ENCODE peak calls at places on chromosomes 12 and 14, in nine cellular contexts. F is ureter, B is iPS DF 19.7, U is astrocyte of the cerebellum, V is sciatic nerve, E is K562, G is iris pigment epithelial cell, Y is EL, D is NCI-H524. O is an unnamed sample.

GRCh38 chr14:60250318-60251035 is 1.5 kb downstream of the PPM1A start:
- DNase-seq in F (no peak), B (no peak), U (no peak), V (no peak), E (no peak), G (no peak), Y (peak; percentile 18), D (peak; percentile 59), O (peak; percentile 25)

GRCh38 chr14:101927859-101928258 is 36.5 kb upstream of the DYNC1H1 start:
- DNase-seq in F (peak; percentile 72), B (no peak), U (peak; percentile 32), V (peak; percentile 93), E (peak; percentile 83), G (peak; percentile 96), Y (peak; percentile 92), D (no peak), O (no peak)

GRCh38 chr12:14774074-14774943 is 29.0 kb downstream of the WBP11 start:
- DNase-seq in F (peak; percentile 97), B (peak; percentile 89), U (peak; percentile 89), V (peak; percentile 97), E (no peak), G (peak; percentile 97), Y (peak; percentile 97), D (peak; percentile 75), O (peak; percentile 87)

GRCh38 chr14:64971890-64972785 is at the start of gene RAB15:
- DNase-seq in F (no peak), B (no peak), U (no peak), V (no peak), E (peak; percentile 44), G (peak; percentile 16), Y (peak; percentile 35), D (peak; percentile 45), O (peak; percentile 42)

GRCh38 chr14:38481939-38482678 is 226.2 kb upstream of the CLEC14A start:
- DNase-seq in F (no peak), B (no peak), U (peak; percentile 8), V (no peak), E (no peak), G (peak; percentile 74), Y (peak; percentile 27), D (no peak), O (no peak)

GRCh38 chr14:69355955-69356321 is 42.2 kb downstream of the ERH start:
- DNase-seq in F (peak; percentile 50), B (no peak), U (peak; percentile 45), V (no peak), E (no peak), G (peak; percentile 51), Y (peak; percentile 66), D (peak; percentile 57), O (no peak)

GRCh38 chr14:60064491-60065072 is 27.1 kb upstream of the PCNX4 start:
- DNase-seq in F (no peak), B (no peak), U (peak; percentile 28), V (no peak), E (no peak), G (peak; percentile 47), Y (peak; percentile 32), D (peak; percentile 56), O (no peak)

GRCh38 chr12:6608592-6609311 is 1.6 kb upstream of the CHD4 start:
- DNase-seq in F (no peak), B (no peak), U (no peak), V (peak; percentile 70), E (no peak), G (no peak), Y (no peak), D (peak; percentile 37), O (peak; percentile 40)

GRCh38 chr12:27178723-27179398 is 65.2 kb upstream of the STK38L start:
- DNase-seq in F (no peak), B (no peak), U (no peak), V (no peak), E (no peak), G (peak; percentile 78), Y (peak; percentile 36), D (no peak), O (no peak)

GRCh38 chr14:72495668-72496067 is 398.2 kb downstream of the DPF3 start:
- DNase-seq in F (no peak), B (no peak), U (peak; percentile 31), V (no peak), E (no peak), G (peak; percentile 26), Y (peak; percentile 31), D (no peak), O (no peak)